ENCODE peak calls at places on chromosomes 11 and 22, in ten cellular contexts. T, O, M, I, Z, S, G, A, N and Y are unnamed samples.

GRCh38 chr11:129695543-129696308 is 119.9 kb upstream of the TMEM45B start:
- DNase-seq in T (peak; percentile 43), O (peak; percentile 32), M (peak; percentile 22), I (peak; percentile 26), Z (peak; percentile 36), S (no peak), G (peak; percentile 34), A (peak; percentile 82), N (peak; percentile 80), Y (peak; percentile 61)

GRCh38 chr11:66969584-66970205 is 5.4 kb upstream of the C11orf86 start:
- DNase-seq in T (peak; percentile 67), O (peak; percentile 89), M (no peak), I (no peak), Z (peak; percentile 96), S (no peak), G (no peak), A (no peak), N (no peak), Y (no peak)

GRCh38 chr11:6568191-6568918 is 35.1 kb downstream of the RRP8 start:
- DNase-seq in T (peak; percentile 40), O (peak; percentile 73), M (no peak), I (peak; percentile 51), Z (peak; percentile 78), S (no peak), G (peak; percentile 46), A (peak; percentile 78), N (no peak), Y (peak; percentile 71)

GRCh38 chr11:129061466-129062194 is 119.0 kb upstream of the TP53AIP1 start:
- DNase-seq in T (peak; percentile 35), O (peak; percentile 34), M (no peak), I (no peak), Z (peak; percentile 90), S (no peak), G (no peak), A (no peak), N (no peak), Y (peak; percentile 62)

GRCh38 chr11:45655831-45656230 is 9.6 kb downstream of the CHST1 start:
- DNase-seq in T (no peak), O (no peak), M (no peak), I (no peak), Z (no peak), S (no peak), G (no peak), A (no peak), N (no peak), Y (no peak)

GRCh38 chr11:117877120-117877784 is 794 bp upstream of the FXYD6 start:
- DNase-seq in T (peak; percentile 62), O (no peak), M (no peak), I (peak; percentile 53), Z (no peak), S (no peak), G (peak; percentile 11), A (peak; percentile 70), N (peak; percentile 47), Y (no peak)

GRCh38 chr11:45834298-45834756 is 12.9 kb upstream of the CRY2 start:
- DNase-seq in T (no peak), O (no peak), M (no peak), I (no peak), Z (no peak), S (no peak), G (no peak), A (no peak), N (no peak), Y (no peak)

GRCh38 chr11:130474637-130475400 is 26.4 kb downstream of the ADAMTS15 start:
- DNase-seq in T (no peak), O (no peak), M (no peak), I (no peak), Z (no peak), S (no peak), G (no peak), A (no peak), N (no peak), Y (no peak)

GRCh38 chr11:121544956-121545355 is 92.2 kb upstream of the SORL1-AS1 start:
- DNase-seq in T (no peak), O (no peak), M (no peak), I (no peak), Z (no peak), S (no peak), G (no peak), A (no peak), N (no peak), Y (no peak)

GRCh38 chr11:118615282-118615979 is 8.0 kb downstream of the PHLDB1 start:
- DNase-seq in T (no peak), O (no peak), M (no peak), I (no peak), Z (peak; percentile 37), S (no peak), G (no peak), A (peak; percentile 67), N (no peak), Y (peak; percentile 76)

GRCh38 chr22:50678651-50679521 is 6.3 kb downstream of the SHANK3 start:
- DNase-seq in T (no peak), O (no peak), M (no peak), I (no peak), Z (no peak), S (no peak), G (no peak), A (peak; percentile 5), N (peak; percentile 66), Y (no peak)

GRCh38 chr11:6619021-6619745 is at the start of gene TPP1:
- DNase-seq in T (peak; percentile 97), O (peak; percentile 94), M (peak; percentile 88), I (peak; percentile 88), Z (peak; percentile 94), S (peak; percentile 98), G (peak; percentile 86), A (peak; percentile 99), N (peak; percentile 89), Y (peak; percentile 90)